ENCODE peak calls at places on chromosomes 16 and 17, in six cellular contexts. X is GM12878, R is HepG2, Y is K562, J is H1, Z is GM12891. L is an unnamed sample.

GRCh38 chr17:60077226-60077625 is 1.5 kb downstream of the HEATR6 start:
- DNase-seq in X (no peak), R (no peak), Y (no peak), J (no peak), Z (no peak), L (no peak)

GRCh38 chr16:74721716-74722115 is 21.1 kb upstream of the MLKL start:
- DNase-seq in X (no peak), R (no peak), Y (no peak), J (no peak), Z (no peak), L (no peak)

GRCh38 chr16:48384982-48385271 is 286 bp downstream of the SIAH1 start:
- DNase-seq in X (no peak), R (no peak), Y (peak; percentile 87), J (no peak), Z (peak; percentile 56), L (peak; percentile 51)

GRCh38 chr16:67372664-67373063 is 20.6 kb downstream of the TPPP3 start:
- DNase-seq in X (no peak), R (no peak), Y (no peak), J (no peak), Z (no peak), L (no peak)

GRCh38 chr17:36705651-36706436 is 104.5 kb downstream of the MRM1 start:
- DNase-seq in X (no peak), R (peak; percentile 18), Y (peak; percentile 58), J (no peak), Z (peak; percentile 58), L (peak; percentile 38)

GRCh38 chr16:84839054-84839453 is 19.3 kb downstream of the CRISPLD2 start:
- DNase-seq in X (no peak), R (no peak), Y (no peak), J (no peak), Z (no peak), L (no peak)

GRCh38 chr16:5619314-5619713 is 521.7 kb upstream of the EEF2KMT start:
- DNase-seq in X (no peak), R (no peak), Y (no peak), J (no peak), Z (no peak), L (no peak)

GRCh38 chr16:85232369-85233142 is 120.3 kb upstream of the CIBAR2 start:
- DNase-seq in X (no peak), R (no peak), Y (no peak), J (no peak), Z (no peak), L (no peak)

GRCh38 chr17:27980035-27980434 is 62.4 kb upstream of the NLK start:
- DNase-seq in X (no peak), R (no peak), Y (no peak), J (no peak), Z (no peak), L (no peak)

GRCh38 chr16:63876096-63876495 is 1245.8 kb downstream of the CDH11 start:
- DNase-seq in X (no peak), R (no peak), Y (no peak), J (no peak), Z (no peak), L (no peak)

GRCh38 chr17:18002171-18002570 is 29.5 kb downstream of the DRC3 start:
- DNase-seq in X (no peak), R (no peak), Y (no peak), J (no peak), Z (no peak), L (no peak)

GRCh38 chr16:70588565-70588964 is 57.8 kb upstream of the IL34 start:
- DNase-seq in X (no peak), R (no peak), Y (no peak), J (no peak), Z (no peak), L (no peak)

GRCh38 chr17:9897569-9897968 is 7.5 kb downstream of the RCVRN start:
- DNase-seq in X (no peak), R (no peak), Y (no peak), J (no peak), Z (no peak), L (no peak)

GRCh38 chr16:69112285-69113129 is 7.1 kb downstream of the HAS3 start:
- DNase-seq in X (no peak), R (peak; percentile 62), Y (peak; percentile 78), J (peak; percentile 90), Z (peak; percentile 80), L (peak; percentile 83)

GRCh38 chr16:54283735-54284318 is 2.8 kb downstream of the IRX3 start:
- DNase-seq in X (no peak), R (no peak), Y (no peak), J (peak; percentile 58), Z (no peak), L (no peak)

GRCh38 chr17:66190738-66191606 is 961 bp downstream of the CEP112 start:
- DNase-seq in X (no peak), R (peak; percentile 16), Y (no peak), J (no peak), Z (no peak), L (no peak)

GRCh38 chr16:20798364-20798763 is 7.9 kb downstream of the ERI2 start:
- DNase-seq in X (no peak), R (no peak), Y (no peak), J (no peak), Z (no peak), L (no peak)

GRCh38 chr16:17346774-17347569 is 123.8 kb downstream of the XYLT1 start:
- DNase-seq in X (peak; percentile 48), R (no peak), Y (no peak), J (no peak), Z (no peak), L (peak; percentile 36)

GRCh38 chr17:65198653-65199382 is 61.6 kb downstream of the RGS9 start:
- DNase-seq in X (peak; percentile 38), R (peak; percentile 47), Y (peak; percentile 73), J (peak; percentile 55), Z (peak; percentile 44), L (peak; percentile 46)

GRCh38 chr16:62853887-62854286 is 817.6 kb upstream of the CDH8 start:
- DNase-seq in X (no peak), R (no peak), Y (no peak), J (no peak), Z (no peak), L (no peak)

GRCh38 chr17:17898673-17899072 is 61.9 kb upstream of the SREBF1 start:
- DNase-seq in X (no peak), R (no peak), Y (no peak), J (no peak), Z (no peak), L (no peak)

GRCh38 chr17:74139120-74139519 is 64.4 kb upstream of the RPL38 start:
- DNase-seq in X (no peak), R (no peak), Y (no peak), J (no peak), Z (no peak), L (no peak)

GRCh38 chr17:37327341-37328090 is 48.3 kb upstream of the C17orf78 start:
- DNase-seq in X (no peak), R (no peak), Y (no peak), J (no peak), Z (no peak), L (no peak)

GRCh38 chr16:10081201-10081940 is 100.9 kb downstream of the GRIN2A start:
- DNase-seq in X (no peak), R (no peak), Y (no peak), J (no peak), Z (no peak), L (no peak)

GRCh38 chr17:74872313-74873035 is at the start of gene FDXR:
- DNase-seq in X (no peak), R (peak; percentile 50), Y (no peak), J (no peak), Z (no peak), L (no peak)

GRCh38 chr16:50326835-50327465 is 41.8 kb downstream of the BRD7 start:
- DNase-seq in X (peak; percentile 25), R (no peak), Y (no peak), J (peak; percentile 58), Z (no peak), L (peak; percentile 14)

GRCh38 chr16:31488630-31489564 is 6.0 kb downstream of the SLC5A2 start:
- DNase-seq in X (no peak), R (no peak), Y (no peak), J (no peak), Z (no peak), L (no peak)

GRCh38 chr17:40536731-40537171 is 28.5 kb downstream of the CCR7 start:
- DNase-seq in X (no peak), R (no peak), Y (no peak), J (no peak), Z (no peak), L (no peak)
- TF ChIP-seq POLR2A in X (no peak), R (no peak), Y (no peak), J (no peak), Z (no peak), L (no peak)

GRCh38 chr17:45293413-45294211 is 23.2 kb downstream of the MAP3K14 start:
- DNase-seq in X (no peak), R (peak; percentile 58), Y (peak; percentile 39), J (no peak), Z (no peak), L (no peak)

GRCh38 chr17:45296833-45297124 is 20.0 kb downstream of the MAP3K14 start:
- DNase-seq in X (no peak), R (no peak), Y (no peak), J (no peak), Z (no peak), L (no peak)

GRCh38 chr17:45294506-45294905 is 22.3 kb downstream of the MAP3K14 start:
- DNase-seq in X (no peak), R (no peak), Y (no peak), J (no peak), Z (no peak), L (no peak)

GRCh38 chr17:45298546-45299285 is 18.1 kb downstream of the MAP3K14 start:
- DNase-seq in X (no peak), R (no peak), Y (no peak), J (no peak), Z (no peak), L (no peak)

GRCh38 chr17:45296003-45296832 is 20.6 kb downstream of the MAP3K14 start:
- DNase-seq in X (no peak), R (no peak), Y (no peak), J (no peak), Z (no peak), L (no peak)
- TF ChIP-seq TAF1 in X (no peak), R (no peak), Y (no peak), J (no peak), Z (no peak), L (no peak)

DNA sequence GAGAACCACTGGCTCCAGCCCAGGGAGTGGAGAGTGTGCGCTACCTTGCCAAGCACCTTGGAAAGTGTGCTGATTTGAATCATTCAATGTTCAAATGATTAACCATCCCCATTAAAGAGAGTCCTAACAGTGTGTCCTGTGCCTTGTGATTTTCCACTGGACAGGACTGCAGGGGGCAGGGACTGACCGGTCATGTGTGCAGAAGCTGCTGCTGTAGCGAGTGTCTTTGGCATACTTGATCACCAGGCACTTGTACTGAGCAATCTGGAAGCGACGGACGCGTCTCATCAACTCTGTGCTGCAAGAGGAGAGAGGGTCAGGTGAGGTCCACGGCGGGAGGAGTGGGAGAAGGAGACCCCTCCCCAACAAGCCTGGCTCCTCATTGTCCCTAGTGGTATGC is 2.0 kb downstream of the TK1 start:
- DNase-seq in X (no peak), R (no peak), Y (no peak), J (no peak), Z (no peak), L (no peak)
- TF ChIP-seq POLR2A in X (no peak), R (no peak), Y (no peak), J (no peak), Z (no peak), L (no peak)

DNA sequence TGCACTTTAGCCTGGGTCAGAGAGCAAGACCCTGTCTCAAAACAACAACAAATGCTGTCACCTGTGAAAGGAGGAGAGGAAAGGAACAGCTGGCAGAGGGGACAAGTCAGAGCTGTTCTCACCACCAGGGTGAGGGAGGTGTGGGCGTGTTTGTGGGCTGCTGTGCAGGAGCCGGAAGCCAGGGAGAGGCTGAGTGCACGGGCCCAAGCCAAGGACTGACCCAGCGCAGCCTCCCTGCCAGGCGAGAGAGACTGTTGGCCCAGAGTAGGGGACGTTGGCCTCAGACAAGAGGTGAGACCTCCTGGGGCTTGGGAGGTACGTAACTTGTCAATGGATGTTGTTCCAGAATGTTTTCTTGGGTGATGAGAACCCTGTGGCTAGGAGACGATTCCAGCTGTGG is 10.7 kb downstream of the SPNS2 start:
- DNase-seq in X (peak; percentile 4), R (no peak), Y (no peak), J (no peak), Z (peak; percentile 79), L (peak; percentile 61)
- TF ChIP-seq TAF1 in X (no peak), R (no peak), Y (no peak), J (no peak), Z (no peak), L (no peak)

L was measured in GM12892.